ENCODE peak calls at places on chromosome 15, in four cellular contexts. G is right atrium auricular region; K is CD8-positive, alpha-beta T cell; O is adrenal gland. A is an unnamed sample. For H3K36me3, the result is how much of the 10 kb centered on the place peaks cover.

GRCh38 chr15:55742498-55742926 is 440 bp downstream of the PRTG start:
- DNase-seq in G (no peak), K (peak), O (peak), A (no peak)

GRCh38 chr15:40190591-40190990 is 29.7 kb downstream of the BUB1B start:
- DNase-seq in G (no peak), K (no peak), O (no peak), A (no peak)

GRCh38 chr15:68635142-68635541 is 56.3 kb downstream of the CORO2B start:
- DNase-seq in G (no peak), K (no peak), O (no peak), A (no peak)

GRCh38 chr15:76340198-76340801 is 3.7 kb downstream of the ISL2 start:
- DNase-seq in G (no peak), K (peak), O (no peak), A (no peak)

GRCh38 chr15:54836052-54836795 is 360.5 kb downstream of the RSL24D1 start:
- DNase-seq in G (no peak), K (no peak), O (no peak), A (no peak)

GRCh38 chr15:100911086-100911485 is 8.1 kb upstream of the LRRK1 start:
- DNase-seq in G (no peak), K (no peak), O (no peak), A (no peak)

GRCh38 chr15:73391128-73391864 is 22.5 kb upstream of the HCN4 start:
- DNase-seq in G (no peak), K (no peak), O (no peak), A (no peak)

GRCh38 chr15:48802867-48803266 is 8.0 kb downstream of the CEP152 start:
- DNase-seq in G (no peak), K (no peak), O (no peak), A (no peak)

GRCh38 chr15:92981333-92981732 is 81.2 kb downstream of the CHD2 start:
- DNase-seq in G (no peak), K (no peak), O (no peak), A (no peak)

GRCh38 chr15:63019539-63020109 is 22.9 kb upstream of the TPM1 start:
- DNase-seq in G (no peak), K (no peak), O (peak), A (no peak)

GRCh38 chr15:29337156-29337959 is 67.7 kb upstream of the NSMCE3 start:
- DNase-seq in G (no peak), K (no peak), O (no peak), A (no peak)

GRCh38 chr15:41115088-41115651 is 910 bp downstream of the INO80 start:
- DNase-seq in G (no peak), K (no peak), O (no peak), A (no peak)

GRCh38 chr15:58269455-58270414 is 131.6 kb downstream of the AQP9 start:
- DNase-seq in G (no peak), K (peak), O (peak), A (no peak)

GRCh38 chr15:36428102-36428845 is 151.2 kb upstream of the CDIN1 start:
- DNase-seq in G (no peak), K (no peak), O (peak), A (no peak)

GRCh38 chr15:68354923-68355322 is 77.0 kb downstream of the ITGA11 start:
- DNase-seq in G (no peak), K (no peak), O (no peak), A (no peak)

GRCh38 chr15:95365615-95366107 is 964.8 kb upstream of the NR2F2 start:
- DNase-seq in G (peak), K (no peak), O (peak), A (no peak)

GRCh38 chr15:65300924-65301441 is 3.5 kb upstream of the RNU5B-1 start:
- DNase-seq in G (no peak), K (no peak), O (no peak), A (no peak)

GRCh38 chr15:82942691-82943090 is 9.8 kb downstream of the HOMER2 start:
- DNase-seq in G (no peak), K (no peak), O (peak), A (no peak)

GRCh38 chr15:73370151-73370550 is 1.4 kb upstream of the HCN4 start:
- DNase-seq in G (no peak), K (no peak), O (no peak), A (no peak)

GRCh38 chr15:48653216-48653615 is 7.7 kb upstream of the FBN1 start:
- DNase-seq in G (no peak), K (no peak), O (no peak), A (no peak)

GRCh38 chr15:73818308-73818985 is 54.9 kb upstream of the TBC1D21 start:
- DNase-seq in G (no peak), K (no peak), O (no peak), A (no peak)

GRCh38 chr15:60649845-60650548 is 171.1 kb upstream of the ICE2 start:
- DNase-seq in G (no peak), K (peak), O (no peak), A (no peak)

GRCh38 chr15:52783929-52784798 is 6.0 kb downstream of the ONECUT1 start:
- DNase-seq in G (no peak), K (peak), O (no peak), A (no peak)

GRCh38 chr15:60421544-60421943 is 23.8 kb upstream of the ANXA2 start:
- DNase-seq in G (no peak), K (no peak), O (no peak), A (no peak)

GRCh38 chr15:83107841-83108181 is 366 bp downstream of the TM6SF1 start:
- DNase-seq in G (no peak), K (no peak), O (no peak), A (no peak)

GRCh38 chr15:32716960-32717289 is 879 bp upstream of the GREM1 start:
- DNase-seq in G (no peak), K (no peak), O (no peak), A (no peak)

GRCh38 chr15:36278219-36278618 is 301.2 kb upstream of the CDIN1 start:
- DNase-seq in G (no peak), K (no peak), O (no peak), A (no peak)

GRCh38 chr15:78061963-78062427 is 15.5 kb downstream of the TBC1D2B start:
- DNase-seq in G (no peak), K (peak), O (no peak), A (no peak)

GRCh38 chr15:62976301-62976842 is 66.2 kb upstream of the TPM1 start:
- DNase-seq in G (no peak), K (no peak), O (no peak), A (no peak)

GRCh38 chr15:39887211-39887610 is 32.9 kb downstream of the GPR176 start:
- DNase-seq in G (no peak), K (no peak), O (no peak), A (no peak)

GRCh38 chr15:74312445-74313007 is 54.9 kb downstream of the CYP11A1 start:
- DNase-seq in G (no peak), K (no peak), O (no peak), A (no peak)

GRCh38 chr15:90885432-90886290 is 1.4 kb downstream of the FES start:
- DNase-seq in G (peak), K (peak), O (peak), A (peak)

DNA sequence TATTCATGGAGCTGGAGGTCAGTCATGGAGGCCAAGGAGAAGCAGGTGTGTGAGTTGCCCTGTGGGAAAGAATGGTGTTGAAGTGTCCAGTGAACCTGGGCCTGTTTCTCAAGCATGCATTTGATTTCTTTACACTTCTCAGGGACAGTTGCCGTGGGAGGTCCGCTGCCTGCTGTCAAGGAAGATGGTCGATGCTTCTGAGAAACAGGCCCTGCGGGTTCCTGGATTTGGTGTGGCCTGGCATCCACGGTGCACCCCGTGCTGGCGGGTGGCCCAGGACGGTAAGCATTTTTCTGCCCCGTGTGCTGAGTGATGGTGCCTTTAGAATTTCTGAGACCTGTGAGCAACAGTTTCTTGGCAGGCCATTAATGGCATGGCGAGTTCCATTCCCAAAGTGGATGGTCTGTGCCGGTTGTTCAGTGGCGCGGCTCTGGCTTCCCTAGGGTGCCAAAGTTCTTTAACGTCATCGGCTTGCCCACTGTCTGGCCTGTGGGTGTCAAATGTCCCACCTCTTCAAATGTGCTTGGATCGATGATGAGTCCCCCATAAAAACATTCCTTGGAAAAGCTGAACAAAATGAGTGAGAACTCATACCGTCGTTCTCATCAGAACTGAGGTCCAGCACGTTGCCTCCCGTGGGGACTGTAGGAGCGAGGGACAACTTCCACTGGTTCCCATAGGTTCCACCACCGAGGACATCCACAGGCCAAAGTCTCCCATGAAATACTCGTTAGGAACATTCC is 107.2 kb downstream of the SNRPN start:
- DNase-seq in G (no peak), K (no peak), O (peak), A (no peak)
- H3K36me3 ChIP-seq in G (half or more), K (half or more), O (half or more), A (half or more)

DNA sequence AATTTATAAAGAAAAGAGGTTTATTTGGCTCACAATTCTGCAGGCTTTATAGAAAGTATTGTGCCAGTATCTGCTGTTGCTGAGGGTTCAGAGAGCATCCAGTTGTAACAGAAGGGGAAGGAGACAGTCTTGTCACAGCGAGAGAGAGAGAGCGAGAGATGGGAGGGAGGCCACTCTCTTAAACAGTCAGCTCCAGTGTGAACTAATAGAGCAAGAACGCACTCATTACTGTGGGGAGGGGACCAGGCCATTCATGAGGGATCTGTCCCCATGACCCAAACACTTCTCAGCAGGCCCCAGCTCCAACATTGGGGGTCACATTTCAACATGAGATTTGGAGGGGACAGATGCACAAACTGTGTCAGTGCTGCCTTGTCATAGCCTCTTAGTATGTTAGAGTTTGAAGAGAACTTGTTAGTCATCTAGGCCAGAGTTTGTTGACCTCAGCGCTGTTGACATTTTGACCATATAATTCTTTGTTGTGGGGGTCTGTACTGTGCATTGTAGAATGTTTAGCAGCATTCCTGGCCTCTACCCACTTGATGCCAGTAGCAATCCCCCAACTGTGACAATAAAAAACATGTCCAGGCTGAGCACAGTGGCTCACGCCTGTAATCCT is 15.3 kb downstream of the STARD9 start:
- DNase-seq in G (no peak), K (no peak), O (no peak), A (no peak)
- H3K27ac ChIP-seq in G (no peak), K (no peak), O (no peak), A (no peak)

GRCh38 chr15:70669006-70669602 is 94.3 kb downstream of the UACA start:
- DNase-seq in G (no peak), K (no peak), O (no peak), A (no peak)

GRCh38 chr15:70669966-70670658 is 93.2 kb downstream of the UACA start:
- DNase-seq in G (no peak), K (no peak), O (no peak), A (no peak)

GRCh38 chr15:70670680-70671079 is 92.7 kb downstream of the UACA start:
- DNase-seq in G (no peak), K (no peak), O (no peak), A (no peak)

DNA sequence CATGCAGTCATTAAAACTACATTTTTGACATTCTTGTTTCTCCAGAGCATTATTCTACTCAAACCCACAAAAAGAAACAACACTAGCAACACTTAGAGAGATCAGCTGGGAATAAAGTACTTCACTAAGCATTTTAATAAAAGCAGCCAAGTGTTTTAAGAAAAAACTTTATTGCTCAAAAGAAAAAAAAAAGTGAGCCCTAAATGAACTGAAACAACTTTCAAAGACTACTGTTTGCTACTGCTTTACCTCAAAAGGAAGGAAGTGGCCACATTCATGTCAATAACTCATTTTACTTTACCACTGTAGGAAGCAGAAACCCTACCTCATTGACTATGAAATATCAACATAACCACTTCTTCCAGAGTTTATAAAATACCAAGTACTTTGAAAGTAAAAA is 91.3 kb downstream of the UACA start:
- DNase-seq in G (no peak), K (no peak), O (no peak), A (no peak)
- H3K36me3 ChIP-seq in G (under half), K (under half), O (under half), A (under half)

DNA sequence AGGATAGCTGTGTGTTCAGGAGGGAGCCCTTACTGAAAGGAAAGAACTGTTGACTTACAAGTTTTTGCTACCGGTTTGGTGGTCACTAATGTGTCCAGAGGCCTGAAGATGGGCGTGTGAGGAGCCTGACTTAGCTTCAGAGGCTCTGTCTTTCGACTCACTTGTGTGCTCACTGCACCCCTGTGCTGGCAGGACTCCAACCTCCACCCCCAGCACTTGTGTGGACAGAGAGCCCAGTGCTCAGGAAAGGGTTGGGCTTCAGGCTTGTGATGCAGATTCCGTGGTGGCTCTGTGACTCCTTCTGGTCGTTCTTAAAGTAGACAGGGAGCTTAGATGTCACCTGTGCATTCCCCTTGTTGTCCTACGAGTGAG is 100.9 kb downstream of the PGPEP1L start:
- DNase-seq in G (no peak), K (no peak), O (no peak), A (no peak)
- H3K27ac ChIP-seq in G (peak), K (no peak), O (no peak), A (no peak)

GRCh38 chr15:85423256-85423655 is 42.9 kb downstream of the AKAP13 start:
- DNase-seq in G (no peak), K (no peak), O (no peak), A (no peak)
- H3K36me3 ChIP-seq in G (under half), K (under half), O (under half), A (under half)

GRCh38 chr15:72155021-72155621 is 36.9 kb downstream of the SENP8 start:
- DNase-seq in G (peak), K (no peak), O (peak), A (no peak)
- H3K27ac ChIP-seq in G (peak), K (no peak), O (no peak), A (no peak)

DNA sequence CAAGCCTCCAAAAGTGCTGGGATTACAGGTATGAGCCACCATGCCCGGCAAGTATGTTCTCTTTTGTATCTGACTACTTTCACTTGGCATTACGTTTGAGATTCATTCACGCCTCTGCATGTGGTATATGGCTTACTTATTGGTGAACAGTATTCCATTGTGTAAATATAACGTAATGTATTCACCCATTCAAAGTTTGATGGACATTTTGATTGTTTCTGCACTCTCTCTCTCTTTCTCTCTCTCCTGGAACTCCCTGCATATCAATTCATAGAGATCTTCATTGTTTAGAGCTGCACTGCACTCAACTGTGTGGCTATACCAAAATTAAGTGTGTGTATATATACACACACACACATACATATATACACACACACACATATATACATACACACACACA is 30.4 kb downstream of the SPPL2A start:
- DNase-seq in G (no peak), K (no peak), O (no peak), A (no peak)
- H3K36me3 ChIP-seq in G (half or more), K (under half), O (half or more), A (under half)

DNA sequence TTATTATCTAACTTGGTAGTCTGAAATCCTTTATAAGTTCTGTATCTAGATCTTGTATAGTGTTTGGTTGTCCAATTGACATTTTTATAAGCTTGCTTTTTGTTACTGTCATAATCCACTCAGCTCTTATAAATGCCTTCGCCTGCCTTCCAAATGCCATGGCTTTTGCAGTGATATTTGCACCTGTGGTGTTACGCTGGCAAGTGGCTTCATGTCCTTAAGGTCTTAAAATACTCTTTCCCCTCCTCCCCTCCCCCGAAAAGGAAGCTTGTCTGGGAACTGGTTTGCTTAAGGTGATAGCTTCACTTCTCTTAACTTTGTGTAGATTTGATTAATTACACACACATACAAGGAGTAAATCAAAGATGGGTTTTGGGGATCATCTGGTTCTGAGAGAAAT is 62.0 kb downstream of the ABHD2 start:
- DNase-seq in G (no peak), K (no peak), O (no peak), A (no peak)
- H3K27ac ChIP-seq in G (peak), K (no peak), O (no peak), A (no peak)

DNA sequence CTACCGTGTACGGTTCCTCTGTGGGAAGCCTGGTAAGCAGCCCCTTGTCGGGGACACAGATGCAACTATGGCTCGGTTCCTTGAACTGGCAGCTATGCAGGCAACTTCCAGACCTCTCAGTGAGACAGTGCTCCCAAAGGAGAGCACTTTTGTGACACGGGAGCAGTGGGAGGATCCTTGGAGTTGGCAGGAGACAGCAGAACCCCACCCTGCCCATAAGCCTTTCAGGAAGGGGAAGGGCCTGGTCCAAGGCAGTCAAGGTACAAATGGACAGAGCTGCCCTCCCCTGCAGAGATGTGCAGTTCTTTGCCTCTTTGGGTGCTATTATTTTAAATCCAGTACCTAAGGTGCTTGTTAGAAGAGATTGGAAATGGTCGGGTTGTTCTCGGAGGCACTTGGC is 94.5 kb downstream of the MESD start:
- DNase-seq in G (no peak), K (no peak), O (no peak), A (no peak)
- H3K36me3 ChIP-seq in G (under half), K (under half), O (under half), A (under half)

A was measured in effector memory CD4-positive, alpha-beta T cell.